ENCODE peak calls at places on chromosome 1, in five cellular contexts. Q is midbrain, L is RWPE1, B is upper lobe of right lung, A is brain microvascular endothelial cell. Y is an unnamed sample.

GRCh38 chr1:54312874-54313316 is 93.3 kb downstream of the SSBP3 start:
- DNase-seq in Q (no peak), B (no peak), A (peak), L (peak), Y (peak)

GRCh38 chr1:231803353-231803752 is 176.8 kb downstream of the DISC1 start:
- DNase-seq in A (peak), Q (peak), B (no peak), L (no peak), Y (no peak)

GRCh38 chr1:69686367-69686984 is 118.8 kb downstream of the LRRC7 start:
- DNase-seq in A (no peak), B (no peak), Q (no peak), L (no peak), Y (no peak)

GRCh38 chr1:63023637-63024036 is 239.7 kb downstream of the ATG4C start:
- DNase-seq in A (no peak), Q (no peak), B (no peak), L (no peak), Y (no peak)

GRCh38 chr1:39713557-39713956 is 22.3 kb upstream of the HPCAL4 start:
- DNase-seq in B (no peak), A (no peak), Q (no peak), L (no peak), Y (no peak)

GRCh38 chr1:182196897-182197546 is 135.5 kb upstream of the ZNF648 start:
- DNase-seq in A (no peak), Q (no peak), L (no peak), B (no peak), Y (no peak)

GRCh38 chr1:4593106-4593505 is 61.3 kb upstream of the AJAP1 start:
- DNase-seq in B (no peak), A (no peak), L (no peak), Q (no peak), Y (no peak)

GRCh38 chr1:77832889-77833288 is 53.4 kb downstream of the MIGA1 start:
- DNase-seq in L (no peak), B (no peak), A (peak), Q (peak), Y (peak)

GRCh38 chr1:21447311-21447710 is 7.4 kb downstream of the NBPF3 start:
- DNase-seq in A (no peak), L (no peak), Q (no peak), B (no peak), Y (no peak)

GRCh38 chr1:89719502-89720306 is 86.8 kb downstream of the LRRC8C start:
- DNase-seq in B (no peak), L (no peak), Q (no peak), A (no peak), Y (no peak)

GRCh38 chr1:230288641-230289349 is 137.3 kb downstream of the PGBD5 start:
- DNase-seq in A (peak), B (peak), L (no peak), Q (no peak), Y (no peak)

Y was measured in heart left ventricle.